ENCODE peak calls at places on chromosomes 1 and 21, in nine cellular contexts. One of them, this sample, is unnamed.

GRCh38 chr1:92537333-92537884 is 50.7 kb upstream of the GFI1 start:
- DNase-seq in HS-5: no peak
- DNase-seq in K562: no peak
- DNase-seq in psoas muscle: no peak
- DNase-seq in NCI-H2171 treated with DMSO at 0.1 percent for 48 hours: no peak
- DNase-seq in body of pancreas: no peak
- DNase-seq in naive thymus-derived CD8-positive, alpha-beta T cell: no peak
- DNase-seq in iPS-NIHi11: no peak
- DNase-seq in NCI-H1694: no peak
- DNase-seq in this sample: no peak

GRCh38 chr1:231958448-231958847 is 331.9 kb downstream of the DISC1 start:
- DNase-seq in HS-5: no peak
- DNase-seq in K562: no peak
- DNase-seq in psoas muscle: no peak
- DNase-seq in NCI-H2171 treated with DMSO at 0.1 percent for 48 hours: no peak
- DNase-seq in body of pancreas: no peak
- DNase-seq in naive thymus-derived CD8-positive, alpha-beta T cell: no peak
- DNase-seq in iPS-NIHi11: no peak
- DNase-seq in NCI-H1694: no peak
- DNase-seq in this sample: no peak

GRCh38 chr1:46806196-46807020 is 7.6 kb downstream of the CYP4B1 start:
- DNase-seq in HS-5: no peak
- DNase-seq in K562: no peak
- DNase-seq in psoas muscle: peak
- DNase-seq in NCI-H2171 treated with DMSO at 0.1 percent for 48 hours: no peak
- DNase-seq in body of pancreas: peak
- DNase-seq in naive thymus-derived CD8-positive, alpha-beta T cell: no peak
- DNase-seq in iPS-NIHi11: no peak
- DNase-seq in NCI-H1694: no peak
- DNase-seq in this sample: peak

GRCh38 chr21:17775431-17776126 is 43.6 kb downstream of the C21orf91 start:
- DNase-seq in HS-5: no peak
- DNase-seq in K562: no peak
- DNase-seq in psoas muscle: no peak
- DNase-seq in NCI-H2171 treated with DMSO at 0.1 percent for 48 hours: no peak
- DNase-seq in body of pancreas: no peak
- DNase-seq in naive thymus-derived CD8-positive, alpha-beta T cell: peak
- DNase-seq in iPS-NIHi11: no peak
- DNase-seq in NCI-H1694: no peak
- DNase-seq in this sample: no peak

GRCh38 chr1:245677446-245678240 is 522.9 kb downstream of the KIF26B start:
- DNase-seq in HS-5: peak
- DNase-seq in K562: no peak
- DNase-seq in psoas muscle: no peak
- DNase-seq in NCI-H2171 treated with DMSO at 0.1 percent for 48 hours: no peak
- DNase-seq in body of pancreas: no peak
- DNase-seq in naive thymus-derived CD8-positive, alpha-beta T cell: no peak
- DNase-seq in iPS-NIHi11: no peak
- DNase-seq in NCI-H1694: no peak
- DNase-seq in this sample: no peak

GRCh38 chr1:178484698-178485225 is 12.0 kb downstream of the CLEC20A start:
- DNase-seq in HS-5: no peak
- DNase-seq in K562: no peak
- DNase-seq in psoas muscle: no peak
- DNase-seq in NCI-H2171 treated with DMSO at 0.1 percent for 48 hours: no peak
- DNase-seq in body of pancreas: no peak
- DNase-seq in naive thymus-derived CD8-positive, alpha-beta T cell: no peak
- DNase-seq in iPS-NIHi11: no peak
- DNase-seq in NCI-H1694: no peak
- DNase-seq in this sample: no peak

GRCh38 chr1:116948642-116949041 is 38.9 kb downstream of the PTGFRN start:
- DNase-seq in HS-5: no peak
- DNase-seq in K562: no peak
- DNase-seq in psoas muscle: no peak
- DNase-seq in NCI-H2171 treated with DMSO at 0.1 percent for 48 hours: no peak
- DNase-seq in body of pancreas: no peak
- DNase-seq in naive thymus-derived CD8-positive, alpha-beta T cell: no peak
- DNase-seq in iPS-NIHi11: no peak
- DNase-seq in NCI-H1694: no peak
- DNase-seq in this sample: no peak

GRCh38 chr21:32463889-32464300 is 51.4 kb downstream of the EVA1C start:
- DNase-seq in HS-5: peak
- DNase-seq in K562: no peak
- DNase-seq in psoas muscle: no peak
- DNase-seq in NCI-H2171 treated with DMSO at 0.1 percent for 48 hours: no peak
- DNase-seq in body of pancreas: no peak
- DNase-seq in naive thymus-derived CD8-positive, alpha-beta T cell: no peak
- DNase-seq in iPS-NIHi11: no peak
- DNase-seq in NCI-H1694: no peak
- DNase-seq in this sample: no peak

GRCh38 chr21:44949161-44950015 is 9.6 kb downstream of the SLX9 start:
- DNase-seq in HS-5: no peak
- DNase-seq in K562: peak
- DNase-seq in psoas muscle: peak
- DNase-seq in NCI-H2171 treated with DMSO at 0.1 percent for 48 hours: peak
- DNase-seq in body of pancreas: peak
- DNase-seq in naive thymus-derived CD8-positive, alpha-beta T cell: peak
- DNase-seq in iPS-NIHi11: peak
- DNase-seq in NCI-H1694: peak
- DNase-seq in this sample: peak

GRCh38 chr1:3688836-3689750 is 36.8 kb downstream of the TP73 start:
- DNase-seq in HS-5: no peak
- DNase-seq in K562: no peak
- DNase-seq in psoas muscle: no peak
- DNase-seq in NCI-H2171 treated with DMSO at 0.1 percent for 48 hours: no peak
- DNase-seq in body of pancreas: no peak
- DNase-seq in naive thymus-derived CD8-positive, alpha-beta T cell: no peak
- DNase-seq in iPS-NIHi11: peak
- DNase-seq in NCI-H1694: no peak
- DNase-seq in this sample: no peak

This sample was measured in left cardiac atrium.